ENCODE peak calls at places on chromosomes 3 and 15, in four cellular contexts. One of them, this sample, is unnamed.

GRCh38 chr3:123447749-123448502 is 964 bp downstream of the ADCY5 start:
- DNase-seq in IMR-90: no peak
- DNase-seq in H9: peak
- DNase-seq in transverse colon: peak
- DNase-seq in this sample: peak

GRCh38 chr15:92664178-92664900 is 8.8 kb upstream of the FAM174B start:
- DNase-seq in IMR-90: no peak
- DNase-seq in H9: no peak
- DNase-seq in transverse colon: no peak
- DNase-seq in this sample: no peak

GRCh38 chr3:46665763-46666470 is 27.6 kb downstream of the ALS2CL start:
- DNase-seq in IMR-90: no peak
- DNase-seq in H9: peak
- DNase-seq in transverse colon: no peak
- DNase-seq in this sample: no peak

GRCh38 chr3:170128977-170129431 is 52.5 kb downstream of the PHC3 start:
- DNase-seq in IMR-90: peak
- DNase-seq in H9: no peak
- DNase-seq in transverse colon: no peak
- DNase-seq in this sample: no peak

GRCh38 chr3:187243933-187244564 is 46.8 kb downstream of the RTP1 start:
- DNase-seq in IMR-90: peak
- DNase-seq in H9: no peak
- DNase-seq in transverse colon: no peak
- DNase-seq in this sample: no peak

GRCh38 chr15:92524161-92524560 is 130.5 kb downstream of the ST8SIA2 start:
- DNase-seq in IMR-90: no peak
- DNase-seq in H9: no peak
- DNase-seq in transverse colon: no peak
- DNase-seq in this sample: no peak

GRCh38 chr3:100957407-100958100 is 35.7 kb downstream of the ABI3BP start:
- DNase-seq in IMR-90: peak
- DNase-seq in H9: no peak
- DNase-seq in transverse colon: no peak
- DNase-seq in this sample: no peak

GRCh38 chr3:149969110-149969944 is 1.4 kb downstream of the PFN2 start:
- DNase-seq in IMR-90: peak
- DNase-seq in H9: peak
- DNase-seq in transverse colon: peak
- DNase-seq in this sample: peak

GRCh38 chr3:108862865-108863798 is 40.5 kb downstream of the TRAT1 start:
- DNase-seq in IMR-90: peak
- DNase-seq in H9: no peak
- DNase-seq in transverse colon: no peak
- DNase-seq in this sample: no peak

GRCh38 chr15:71581406-71581930 is 228.9 kb upstream of the NR2E3 start:
- DNase-seq in IMR-90: no peak
- DNase-seq in H9: no peak
- DNase-seq in transverse colon: no peak
- DNase-seq in this sample: no peak

GRCh38 chr3:192367616-192368015 is 359.7 kb downstream of the FGF12 start:
- DNase-seq in IMR-90: no peak
- DNase-seq in H9: no peak
- DNase-seq in transverse colon: no peak
- DNase-seq in this sample: no peak

GRCh38 chr3:125125822-125126245 is 70.0 kb upstream of the HEG1 start:
- DNase-seq in IMR-90: peak
- DNase-seq in H9: no peak
- DNase-seq in transverse colon: no peak
- DNase-seq in this sample: no peak

GRCh38 chr15:31308185-31308639 is 18.4 kb upstream of the KLF13 start:
- DNase-seq in IMR-90: no peak
- DNase-seq in H9: no peak
- DNase-seq in transverse colon: no peak
- DNase-seq in this sample: no peak

GRCh38 chr15:83289160-83289559 is 4.7 kb upstream of the BNC1 start:
- DNase-seq in IMR-90: peak
- DNase-seq in H9: no peak
- DNase-seq in transverse colon: no peak
- DNase-seq in this sample: no peak

DNA sequence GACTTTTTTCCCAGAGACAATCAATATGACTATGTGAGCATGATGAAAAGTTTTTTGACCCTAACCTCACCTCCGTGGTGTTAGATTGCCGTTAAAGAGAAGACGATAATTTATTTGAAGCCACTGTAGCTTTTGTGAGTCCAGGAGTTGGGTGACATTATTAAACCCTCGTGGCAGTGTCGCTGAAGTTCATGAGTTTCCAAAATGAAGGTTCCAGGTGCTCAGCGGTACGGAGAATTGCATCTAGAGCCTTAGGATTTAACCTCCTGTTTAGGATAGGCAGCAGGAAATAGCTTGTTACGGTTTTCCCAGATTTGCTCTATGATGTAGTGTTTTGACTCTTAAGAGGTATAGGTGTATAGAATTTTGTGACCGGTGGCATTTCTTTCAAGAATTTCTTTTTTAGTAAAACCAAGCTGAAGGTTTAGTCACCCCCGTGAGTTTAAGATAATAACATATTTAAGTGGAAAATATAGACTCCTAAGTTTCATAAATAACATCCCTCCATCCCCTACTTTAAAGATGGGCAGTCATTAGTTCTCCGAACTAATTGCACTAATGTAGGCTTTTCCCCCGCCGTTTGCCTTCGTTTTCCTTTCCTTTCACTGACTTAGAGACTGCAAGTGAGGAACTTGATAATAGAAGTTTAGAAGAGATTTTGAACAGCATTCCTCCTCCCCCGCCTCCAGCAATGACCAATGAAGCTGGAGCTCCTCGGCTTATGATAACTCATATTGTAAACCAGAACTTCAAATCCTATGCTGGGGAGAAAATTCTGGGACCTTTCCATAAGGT is 2.0 kb downstream of the SMC4 start:
- DNase-seq in IMR-90: peak
- DNase-seq in H9: no peak
- DNase-seq in transverse colon: peak
- DNase-seq in this sample: no peak
- TF ChIP-seq CTCF in IMR-90: no peak
- TF ChIP-seq CTCF in H9: no peak
- TF ChIP-seq CTCF in transverse colon: no peak
- TF ChIP-seq CTCF in this sample: no peak

DNA sequence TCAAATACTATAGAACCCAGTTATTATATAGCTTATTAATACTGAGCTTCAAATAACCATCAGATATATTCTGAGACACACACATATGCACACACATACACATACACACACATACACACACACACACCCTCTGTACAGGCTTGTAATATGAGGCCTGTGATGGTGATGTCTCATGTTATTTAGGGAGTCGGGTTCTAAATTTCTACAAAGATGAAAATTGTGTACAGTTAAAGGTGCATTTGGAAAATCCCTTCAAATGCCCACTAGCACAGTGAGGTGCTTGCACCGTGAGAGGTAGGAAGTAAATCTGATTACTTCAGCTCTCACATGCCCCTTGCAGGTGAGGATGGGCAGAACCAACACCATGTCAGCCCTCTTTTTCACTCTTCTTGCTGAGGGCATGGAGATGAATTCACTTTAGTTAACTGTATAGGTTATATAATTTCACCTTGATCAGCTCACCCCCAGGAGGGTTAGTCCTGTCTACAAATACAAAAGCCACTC is 294.5 kb upstream of the PROK2 start:
- DNase-seq in IMR-90: no peak
- DNase-seq in H9: no peak
- DNase-seq in transverse colon: no peak
- DNase-seq in this sample: no peak
- TF ChIP-seq CTCF in IMR-90: no peak
- TF ChIP-seq CTCF in H9: no peak
- TF ChIP-seq CTCF in transverse colon: no peak
- TF ChIP-seq CTCF in this sample: no peak

DNA sequence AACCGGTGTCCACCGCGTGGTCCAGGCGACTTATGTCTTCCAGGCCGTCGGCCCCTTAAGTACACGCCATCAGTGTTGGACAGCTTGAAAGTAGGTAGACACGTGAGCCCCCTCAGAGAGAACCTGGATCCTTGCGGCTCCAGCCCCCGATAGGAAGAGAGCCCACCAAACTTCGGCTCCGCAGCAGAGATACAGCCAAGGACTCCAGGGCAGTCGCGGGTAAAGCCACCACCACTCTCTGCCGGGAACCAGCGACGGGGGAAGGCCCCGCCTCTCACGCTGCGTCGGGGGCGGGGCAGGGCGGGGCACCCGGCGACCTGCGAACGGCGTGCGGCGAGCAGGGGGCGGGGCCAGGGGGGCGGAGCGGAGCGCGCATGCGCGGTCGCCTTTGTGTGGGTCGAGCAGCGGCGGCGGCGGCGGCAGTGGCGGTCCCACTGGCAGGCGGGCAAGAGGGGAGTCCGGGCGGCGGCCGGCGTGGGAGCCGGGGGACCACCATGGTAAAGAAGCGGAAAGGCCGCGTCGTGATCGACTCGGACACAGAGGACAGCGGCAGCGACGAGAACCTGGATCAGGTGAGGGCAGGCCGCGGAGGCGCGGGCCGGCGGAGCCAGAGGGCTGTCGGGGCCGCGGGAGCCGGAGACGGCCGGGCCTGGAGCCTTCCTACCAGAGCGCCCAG is at the start of gene RTF1:
- DNase-seq in IMR-90: peak
- DNase-seq in H9: peak
- DNase-seq in transverse colon: peak
- DNase-seq in this sample: peak
- TF ChIP-seq CTCF in IMR-90: no peak
- TF ChIP-seq CTCF in H9: no peak
- TF ChIP-seq CTCF in transverse colon: no peak
- TF ChIP-seq CTCF in this sample: no peak

GRCh38 chr15:78320173-78320572 is 20.0 kb upstream of the CRABP1 start:
- DNase-seq in IMR-90: no peak
- DNase-seq in H9: no peak
- DNase-seq in transverse colon: no peak
- DNase-seq in this sample: no peak

GRCh38 chr15:78316211-78317077 is 17.0 kb upstream of the SKIC8 start:
- DNase-seq in IMR-90: no peak
- DNase-seq in H9: peak
- DNase-seq in transverse colon: peak
- DNase-seq in this sample: no peak

GRCh38 chr15:78319588-78319987 is 20.2 kb upstream of the SKIC8 start:
- DNase-seq in IMR-90: no peak
- DNase-seq in H9: no peak
- DNase-seq in transverse colon: no peak
- DNase-seq in this sample: no peak

GRCh38 chr15:78315686-78316085 is 16.3 kb upstream of the SKIC8 start:
- DNase-seq in IMR-90: no peak
- DNase-seq in H9: peak
- DNase-seq in transverse colon: peak
- DNase-seq in this sample: no peak

GRCh38 chr15:78317145-78317836 is 17.9 kb upstream of the SKIC8 start:
- DNase-seq in IMR-90: no peak
- DNase-seq in H9: no peak
- DNase-seq in transverse colon: peak
- DNase-seq in this sample: no peak
- TF ChIP-seq CTCF in IMR-90: no peak
- TF ChIP-seq CTCF in H9: peak
- TF ChIP-seq CTCF in transverse colon: peak
- TF ChIP-seq CTCF in this sample: no peak

DNA sequence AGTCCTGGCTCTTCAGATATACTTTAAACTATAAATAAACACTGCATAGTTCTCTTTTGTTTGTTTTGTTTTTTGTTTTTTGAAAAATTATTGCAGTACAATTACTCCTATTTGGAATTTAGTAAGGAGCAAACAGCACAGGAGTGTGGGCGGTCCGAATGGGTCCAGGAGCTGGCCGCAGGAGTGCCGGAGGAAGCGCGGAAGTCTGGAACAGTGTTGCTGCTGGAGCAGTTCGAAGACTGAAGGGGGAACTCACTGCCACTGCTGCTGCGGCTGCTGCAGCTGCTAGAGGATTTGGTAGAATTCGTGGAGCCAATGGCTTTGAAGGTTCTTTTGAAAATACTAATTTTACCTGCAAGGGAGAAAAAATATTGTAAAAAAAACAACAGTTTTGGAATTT is 329.9 kb downstream of the ZNF385D start:
- DNase-seq in IMR-90: no peak
- DNase-seq in H9: no peak
- DNase-seq in transverse colon: no peak
- DNase-seq in this sample: no peak
- TF ChIP-seq CTCF in IMR-90: no peak
- TF ChIP-seq CTCF in H9: no peak
- TF ChIP-seq CTCF in transverse colon: no peak
- TF ChIP-seq CTCF in this sample: no peak

DNA sequence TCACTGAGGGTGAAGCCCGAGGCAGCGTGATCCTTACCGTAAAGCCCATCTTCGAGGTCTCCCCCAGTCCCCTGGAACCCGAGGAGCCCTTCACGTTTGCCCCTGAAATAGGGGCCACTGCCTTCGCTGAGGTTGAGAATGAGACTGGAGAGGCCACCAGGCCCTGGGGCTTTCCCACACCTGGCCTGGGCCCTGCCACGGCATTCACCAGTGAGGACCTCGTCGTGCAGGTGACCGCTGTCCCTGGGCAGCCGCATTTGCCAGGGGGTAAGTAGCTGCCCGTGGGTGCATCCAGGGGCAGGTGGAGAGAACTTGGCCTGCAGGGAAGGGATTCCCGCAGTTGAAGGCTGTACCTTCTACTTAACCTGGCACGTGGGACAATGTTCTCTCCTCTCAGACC is 42.4 kb downstream of the ACAN start:
- DNase-seq in IMR-90: no peak
- DNase-seq in H9: no peak
- DNase-seq in transverse colon: no peak
- DNase-seq in this sample: no peak
- TF ChIP-seq CTCF in IMR-90: no peak
- TF ChIP-seq CTCF in H9: no peak
- TF ChIP-seq CTCF in transverse colon: no peak
- TF ChIP-seq CTCF in this sample: no peak

DNA sequence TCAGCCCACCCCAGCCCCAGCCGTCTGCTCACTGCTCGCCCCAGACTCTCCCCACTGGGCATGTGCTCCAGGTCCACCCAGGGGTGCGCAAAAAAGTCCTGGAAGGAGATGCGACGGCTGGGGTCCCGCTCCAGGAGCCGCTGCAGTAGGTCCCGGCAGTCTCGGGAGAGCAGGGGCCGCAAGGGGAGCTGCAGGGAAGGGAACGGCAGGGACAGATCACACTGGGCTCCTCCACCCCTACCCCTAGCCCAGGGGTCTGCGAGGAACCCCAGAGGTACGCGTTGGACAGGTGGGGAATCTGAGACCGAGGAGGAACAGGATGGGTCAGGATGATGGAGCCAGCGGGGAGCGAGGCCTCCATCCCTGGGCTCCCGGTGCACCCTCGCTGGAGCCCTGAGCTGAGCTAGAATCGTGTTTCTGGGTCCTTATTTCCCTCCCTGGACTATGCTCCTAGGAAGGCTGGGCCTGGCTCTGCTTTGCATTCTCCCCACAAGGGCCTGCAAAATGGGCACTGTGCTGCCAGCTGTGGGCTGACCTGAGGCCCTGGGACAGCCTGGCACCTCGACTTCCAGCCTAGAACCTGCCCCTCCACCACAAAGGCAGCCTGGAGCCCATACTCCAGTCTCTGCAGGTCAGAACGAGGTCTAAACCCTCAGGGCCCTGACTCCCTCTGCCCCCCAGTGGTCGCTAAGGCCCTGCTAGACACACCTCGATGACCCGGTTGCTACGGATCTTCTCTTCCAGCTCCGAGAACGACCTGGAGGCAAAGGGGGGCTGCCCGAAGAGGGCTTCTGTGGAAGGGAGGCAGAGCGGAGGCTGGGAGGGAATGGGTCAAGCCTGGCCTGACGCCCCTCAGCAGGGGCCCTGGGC is 3.2 kb downstream of the ULK3 start:
- DNase-seq in IMR-90: no peak
- DNase-seq in H9: peak
- DNase-seq in transverse colon: no peak
- DNase-seq in this sample: no peak
- TF ChIP-seq CTCF in IMR-90: no peak
- TF ChIP-seq CTCF in H9: peak
- TF ChIP-seq CTCF in transverse colon: no peak
- TF ChIP-seq CTCF in this sample: no peak